ENCODE peak calls at places on chromosomes 11 and 22, in seven cellular contexts. R, J, W, U, O, V and G are unnamed samples.

GRCh38 chr22:50620861-50621490 is 7.0 kb downstream of the ARSA start:
- DNase-seq in R (no peak), J (peak; percentile 76), W (no peak), U (no peak), O (peak; percentile 31), V (no peak), G (no peak)

GRCh38 chr11:131841925-131842635 is 471.7 kb downstream of the NTM start:
- DNase-seq in R (no peak), J (no peak), W (no peak), U (no peak), O (no peak), V (no peak), G (no peak)

GRCh38 chr11:76229690-76230240 is 23.5 kb upstream of the WNT11 start:
- DNase-seq in R (no peak), J (no peak), W (no peak), U (no peak), O (no peak), V (no peak), G (no peak)

GRCh38 chr11:9905562-9905961 is 241.7 kb downstream of the SWAP70 start:
- DNase-seq in R (no peak), J (no peak), W (no peak), U (no peak), O (no peak), V (no peak), G (no peak)

GRCh38 chr11:14873632-14874031 is 18.4 kb downstream of the CYP2R1 start:
- DNase-seq in R (no peak), J (no peak), W (no peak), U (no peak), O (no peak), V (no peak), G (no peak)

GRCh38 chr22:49290711-49291110 is 537.0 kb downstream of the BRD1 start:
- DNase-seq in R (no peak), J (no peak), W (no peak), U (peak; percentile 33), O (no peak), V (no peak), G (peak; percentile 37)

GRCh38 chr11:21656065-21656464 is 536.8 kb upstream of the ANO5 start:
- DNase-seq in R (no peak), J (no peak), W (no peak), U (no peak), O (no peak), V (no peak), G (no peak)

GRCh38 chr11:120344302-120345004 is 8.2 kb downstream of the ARHGEF12 start:
- DNase-seq in R (peak; percentile 43), J (peak; percentile 43), W (no peak), U (no peak), O (peak; percentile 94), V (no peak), G (peak; percentile 43)

GRCh38 chr11:91248199-91248807 is 976.3 kb upstream of the FAT3 start:
- DNase-seq in R (peak; percentile 53), J (no peak), W (peak; percentile 31), U (no peak), O (peak; percentile 54), V (peak; percentile 18), G (no peak)

GRCh38 chr11:44759743-44760476 is 33.1 kb downstream of the TSPAN18 start:
- DNase-seq in R (no peak), J (no peak), W (no peak), U (no peak), O (no peak), V (no peak), G (peak; percentile 56)

GRCh38 chr22:21866821-21867527 is 471 bp downstream of the MAPK1 start:
- DNase-seq in R (no peak), J (no peak), W (peak; percentile 29), U (peak; percentile 70), O (peak; percentile 45), V (peak; percentile 24), G (peak; percentile 87)

GRCh38 chr11:64607381-64608259 is 16.6 kb downstream of the SLC22A12 start:
- DNase-seq in R (peak; percentile 5), J (no peak), W (no peak), U (no peak), O (no peak), V (no peak), G (no peak)

GRCh38 chr11:74319139-74319538 is 7.7 kb upstream of the P4HA3 start:
- DNase-seq in R (peak; percentile 93), J (no peak), W (no peak), U (no peak), O (no peak), V (peak; percentile 65), G (no peak)

GRCh38 chr11:1840780-1841480 is 2.1 kb downstream of the TNNI2 start:
- DNase-seq in R (no peak), J (no peak), W (no peak), U (no peak), O (no peak), V (no peak), G (no peak)

GRCh38 chr11:12838463-12839120 is 164.4 kb downstream of the TEAD1 start:
- DNase-seq in R (no peak), J (no peak), W (no peak), U (no peak), O (no peak), V (peak; percentile 31), G (no peak)

GRCh38 chr11:94885133-94885532 is 88.2 kb downstream of the CWC15 start:
- DNase-seq in R (no peak), J (no peak), W (no peak), U (no peak), O (no peak), V (no peak), G (peak; percentile 34)

GRCh38 chr11:121814962-121815361 is 301.1 kb downstream of the BLID start:
- DNase-seq in R (peak; percentile 59), J (no peak), W (no peak), U (no peak), O (no peak), V (peak; percentile 27), G (no peak)

GRCh38 chr11:889686-890475 is 20.7 kb downstream of the CHID1 start:
- DNase-seq in R (no peak), J (no peak), W (no peak), U (no peak), O (no peak), V (no peak), G (no peak)

GRCh38 chr11:97107604-97108003 is 717.8 kb downstream of the JRKL start:
- DNase-seq in R (no peak), J (no peak), W (no peak), U (no peak), O (no peak), V (no peak), G (no peak)

DNA sequence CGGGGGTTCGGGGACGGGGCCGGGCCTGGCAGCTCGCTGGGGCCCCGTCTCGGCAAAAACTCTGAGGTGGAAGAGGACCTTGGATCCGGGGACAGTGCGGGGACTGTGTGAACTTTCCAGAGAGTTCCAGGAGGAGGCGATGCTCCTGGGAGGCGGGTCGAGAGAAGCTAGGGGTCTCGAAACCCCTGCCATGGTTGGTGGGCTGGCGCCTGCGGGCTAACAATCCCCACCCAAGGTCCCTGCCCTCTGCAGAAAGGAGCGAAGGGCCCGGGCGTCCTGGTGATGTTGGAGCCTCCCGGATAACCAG is 4.7 kb upstream of the GRK2 start:
- DNase-seq in R (no peak), J (no peak), W (no peak), U (no peak), O (no peak), V (no peak), G (no peak)
- TF ChIP-seq CTCF in R (peak; percentile 14), J (no peak), W (no peak), U (no peak), O (no peak), V (no peak), G (no peak)

GRCh38 chr11:27464155-27464759 is 8.3 kb downstream of the LGR4 start:
- DNase-seq in R (peak; percentile 44), J (no peak), W (no peak), U (no peak), O (peak; percentile 35), V (no peak), G (no peak)
- TF ChIP-seq POLR2A in R (no peak), J (no peak), W (no peak), U (no peak), O (no peak), V (no peak), G (no peak)

DNA sequence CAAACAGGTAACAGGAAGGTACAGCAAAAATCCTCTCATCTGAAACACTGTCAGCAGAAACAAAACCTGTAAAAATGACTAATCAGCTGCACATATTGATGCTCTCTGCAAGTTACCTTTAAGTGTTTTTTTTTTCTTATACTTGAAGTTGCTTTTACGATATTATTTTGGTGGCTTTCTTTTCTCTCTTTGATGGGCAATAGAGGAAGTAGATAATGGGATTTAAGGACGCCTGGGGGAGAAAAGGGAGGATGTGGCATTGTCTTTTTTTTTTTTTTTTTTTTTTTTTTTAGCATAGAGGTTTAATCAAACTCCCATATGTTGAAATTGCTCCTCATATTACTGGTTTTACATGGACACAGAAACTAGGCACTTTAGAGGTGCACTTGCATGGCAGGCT is 11.4 kb upstream of the ADSL start:
- DNase-seq in R (no peak), J (no peak), W (no peak), U (no peak), O (peak; percentile 46), V (no peak), G (no peak)
- H3K4me3 ChIP-seq in R (no peak overlapping the region), J (no peak overlapping the region), W (no peak overlapping the region), U (no peak overlapping the region), O (no peak overlapping the region), V (no peak overlapping the region), G (no peak overlapping the region)

DNA sequence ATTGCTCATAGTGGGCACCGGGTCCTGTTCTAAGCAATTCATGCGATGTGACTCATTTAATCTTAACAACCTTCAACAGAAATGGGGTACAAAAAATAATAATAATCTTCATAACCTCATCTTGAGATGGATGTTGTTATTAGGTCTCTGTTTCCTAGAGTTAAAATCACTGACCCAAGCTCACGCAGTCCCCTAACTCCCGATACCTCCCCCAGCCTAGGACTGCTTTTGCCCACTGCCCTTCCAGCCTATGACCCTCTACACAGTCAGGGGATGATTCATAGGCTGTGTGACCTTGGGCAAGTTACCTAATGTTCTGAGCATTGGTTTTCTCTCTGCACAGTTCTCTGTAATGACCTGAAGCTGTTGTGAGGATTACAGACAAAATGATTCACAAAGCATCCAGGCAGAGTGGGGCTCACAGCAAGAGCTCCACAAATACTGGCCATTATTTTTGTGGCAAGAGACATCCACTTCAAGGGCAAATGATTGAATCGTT is 19.9 kb downstream of the MTFP1 start:
- DNase-seq in R (peak; percentile 39), J (no peak), W (no peak), U (no peak), O (no peak), V (peak; percentile 85), G (no peak)
- TF ChIP-seq CTCF in R (no peak), J (no peak), W (no peak), U (no peak), O (no peak), V (peak; percentile 20), G (no peak)

GRCh38 chr11:5618807-5619206 is 6.0 kb upstream of the TRIM34 start:
- DNase-seq in R (peak; percentile 97), J (no peak), W (no peak), U (no peak), O (no peak), V (no peak), G (no peak)

GRCh38 chr11:5624489-5625278 is at the start of gene TRIM34:
- DNase-seq in R (peak; percentile 62), J (peak; percentile 77), W (peak; percentile 56), U (no peak), O (peak; percentile 80), V (peak; percentile 67), G (no peak)

GRCh38 chr11:5620606-5621521 is 3.9 kb upstream of the TRIM34 start:
- DNase-seq in R (peak; percentile 95), J (no peak), W (no peak), U (no peak), O (no peak), V (no peak), G (no peak)

GRCh38 chr11:5622802-5623201 is 2.0 kb upstream of the TRIM34 start:
- DNase-seq in R (no peak), J (no peak), W (no peak), U (no peak), O (no peak), V (no peak), G (no peak)

GRCh38 chr11:5621580-5621979 is 3.2 kb upstream of the TRIM34 start:
- DNase-seq in R (no peak), J (no peak), W (no peak), U (no peak), O (no peak), V (no peak), G (no peak)
- TF ChIP-seq POLR2A in R (no peak), J (no peak), W (no peak), U (no peak), O (no peak), V (no peak), G (no peak)